ENCODE peak calls at places on chromosomes 11 and 22, in six cellular contexts. One of them, this sample, is unnamed. For H3K4me1, the result is how much of the 10 kb centered on the place peaks cover.

GRCh38 chr22:35697142-35697541 is 20.5 kb upstream of the APOL5 start:
- DNase-seq in MM.1S: no peak
- DNase-seq in psoas muscle: no peak
- DNase-seq in esophagus muscularis mucosa: no peak
- DNase-seq in CD8-positive, alpha-beta T cell: no peak
- DNase-seq in GM23338: no peak
- DNase-seq in this sample: no peak

GRCh38 chr11:71558996-71559395 is 6.4 kb upstream of the KRTAP5-10 start:
- DNase-seq in CD8-positive, alpha-beta T cell: no peak
- DNase-seq in psoas muscle: no peak
- DNase-seq in esophagus muscularis mucosa: no peak
- DNase-seq in MM.1S: no peak
- DNase-seq in GM23338: no peak
- DNase-seq in this sample: no peak

GRCh38 chr11:17579451-17579850 is 32.4 kb downstream of the OTOG start:
- DNase-seq in CD8-positive, alpha-beta T cell: no peak
- DNase-seq in GM23338: no peak
- DNase-seq in psoas muscle: no peak
- DNase-seq in MM.1S: no peak
- DNase-seq in esophagus muscularis mucosa: no peak
- DNase-seq in this sample: no peak

GRCh38 chr11:86551286-86551685 is 121.1 kb downstream of the ME3 start:
- DNase-seq in psoas muscle: no peak
- DNase-seq in CD8-positive, alpha-beta T cell: no peak
- DNase-seq in GM23338: no peak
- DNase-seq in MM.1S: peak
- DNase-seq in esophagus muscularis mucosa: no peak
- DNase-seq in this sample: peak

GRCh38 chr11:83827520-83827919 is 541.4 kb upstream of the CCDC90B start:
- DNase-seq in esophagus muscularis mucosa: no peak
- DNase-seq in psoas muscle: no peak
- DNase-seq in CD8-positive, alpha-beta T cell: no peak
- DNase-seq in MM.1S: no peak
- DNase-seq in GM23338: no peak
- DNase-seq in this sample: no peak

GRCh38 chr11:34633640-34633989 is 12.7 kb downstream of the EHF start:
- DNase-seq in MM.1S: no peak
- DNase-seq in psoas muscle: no peak
- DNase-seq in CD8-positive, alpha-beta T cell: no peak
- DNase-seq in esophagus muscularis mucosa: no peak
- DNase-seq in GM23338: no peak
- DNase-seq in this sample: no peak

GRCh38 chr11:110720646-110721283 is 8.5 kb upstream of the ARHGAP20 start:
- DNase-seq in psoas muscle: no peak
- DNase-seq in GM23338: no peak
- DNase-seq in CD8-positive, alpha-beta T cell: no peak
- DNase-seq in MM.1S: no peak
- DNase-seq in esophagus muscularis mucosa: no peak
- DNase-seq in this sample: no peak

GRCh38 chr11:84691830-84692229 is 935.3 kb downstream of the DLG2 start:
- DNase-seq in MM.1S: no peak
- DNase-seq in psoas muscle: no peak
- DNase-seq in esophagus muscularis mucosa: no peak
- DNase-seq in GM23338: peak
- DNase-seq in CD8-positive, alpha-beta T cell: no peak
- DNase-seq in this sample: no peak

GRCh38 chr11:2795491-2795991 is 90.0 kb downstream of the CDKN1C start:
- DNase-seq in MM.1S: no peak
- DNase-seq in psoas muscle: peak
- DNase-seq in CD8-positive, alpha-beta T cell: no peak
- DNase-seq in esophagus muscularis mucosa: no peak
- DNase-seq in GM23338: no peak
- DNase-seq in this sample: peak

GRCh38 chr11:63906087-63906486 is 10.9 kb downstream of the RCOR2 start:
- DNase-seq in MM.1S: no peak
- DNase-seq in CD8-positive, alpha-beta T cell: no peak
- DNase-seq in psoas muscle: no peak
- DNase-seq in esophagus muscularis mucosa: no peak
- DNase-seq in GM23338: no peak
- DNase-seq in this sample: no peak

GRCh38 chr11:69437876-69438205 is 43.6 kb upstream of the LINC01488 start:
- DNase-seq in esophagus muscularis mucosa: no peak
- DNase-seq in psoas muscle: peak
- DNase-seq in GM23338: no peak
- DNase-seq in MM.1S: no peak
- DNase-seq in CD8-positive, alpha-beta T cell: no peak
- DNase-seq in this sample: no peak

GRCh38 chr11:10708131-10708530 is 14.6 kb upstream of the IRAG1 start:
- DNase-seq in esophagus muscularis mucosa: no peak
- DNase-seq in psoas muscle: no peak
- DNase-seq in GM23338: no peak
- DNase-seq in MM.1S: no peak
- DNase-seq in CD8-positive, alpha-beta T cell: no peak
- DNase-seq in this sample: no peak

GRCh38 chr11:20127671-20128527 is 32.4 kb downstream of the DBX1 start:
- DNase-seq in MM.1S: peak
- DNase-seq in esophagus muscularis mucosa: no peak
- DNase-seq in CD8-positive, alpha-beta T cell: peak
- DNase-seq in GM23338: peak
- DNase-seq in psoas muscle: peak
- DNase-seq in this sample: peak

GRCh38 chr11:20137637-20138036 is 22.6 kb downstream of the DBX1 start:
- DNase-seq in MM.1S: no peak
- DNase-seq in CD8-positive, alpha-beta T cell: no peak
- DNase-seq in GM23338: no peak
- DNase-seq in esophagus muscularis mucosa: no peak
- DNase-seq in psoas muscle: no peak
- DNase-seq in this sample: no peak

GRCh38 chr11:20134991-20135736 is 25.1 kb downstream of the DBX1 start:
- DNase-seq in MM.1S: no peak
- DNase-seq in esophagus muscularis mucosa: no peak
- DNase-seq in psoas muscle: no peak
- DNase-seq in GM23338: no peak
- DNase-seq in CD8-positive, alpha-beta T cell: no peak
- DNase-seq in this sample: no peak

GRCh38 chr11:20131744-20132666 is 28.3 kb downstream of the DBX1 start:
- DNase-seq in GM23338: peak
- DNase-seq in psoas muscle: peak
- DNase-seq in esophagus muscularis mucosa: no peak
- DNase-seq in CD8-positive, alpha-beta T cell: peak
- DNase-seq in MM.1S: peak
- DNase-seq in this sample: peak

GRCh38 chr11:20132667-20133039 is 27.6 kb downstream of the DBX1 start:
- DNase-seq in GM23338: no peak
- DNase-seq in CD8-positive, alpha-beta T cell: no peak
- DNase-seq in psoas muscle: no peak
- DNase-seq in MM.1S: no peak
- DNase-seq in esophagus muscularis mucosa: no peak
- DNase-seq in this sample: no peak
- TF ChIP-seq CTCF in GM23338: no peak
- TF ChIP-seq CTCF in CD8-positive, alpha-beta T cell: no peak
- TF ChIP-seq CTCF in psoas muscle: no peak
- TF ChIP-seq CTCF in MM.1S: no peak
- TF ChIP-seq CTCF in esophagus muscularis mucosa: no peak
- TF ChIP-seq CTCF in this sample: no peak

DNA sequence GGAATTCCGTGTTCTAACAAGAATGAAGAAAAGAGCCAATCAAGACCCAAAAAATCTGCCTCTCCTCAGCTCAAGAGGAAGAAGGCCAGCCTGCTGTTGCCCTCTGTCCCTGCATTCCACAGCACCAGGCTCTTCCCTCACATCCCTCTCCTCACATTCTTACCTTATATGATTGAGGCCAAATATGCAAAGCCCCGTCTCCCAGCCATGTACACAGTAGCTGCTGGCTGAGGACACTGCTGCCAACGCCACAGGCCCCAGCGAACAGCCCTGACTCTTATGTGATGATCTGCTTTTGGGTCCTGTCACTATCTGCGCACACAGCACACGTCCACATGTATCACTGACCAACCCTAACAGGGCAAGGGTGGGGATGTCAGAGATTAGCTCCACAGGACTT is 60.2 kb downstream of the MICAL3 start:
- DNase-seq in esophagus muscularis mucosa: no peak
- DNase-seq in psoas muscle: no peak
- DNase-seq in CD8-positive, alpha-beta T cell: no peak
- DNase-seq in GM23338: no peak
- DNase-seq in MM.1S: no peak
- DNase-seq in this sample: no peak
- H3K27ac ChIP-seq in esophagus muscularis mucosa: peak
- H3K27ac ChIP-seq in psoas muscle: no peak
- H3K27ac ChIP-seq in CD8-positive, alpha-beta T cell: no peak
- H3K27ac ChIP-seq in GM23338: peak
- H3K27ac ChIP-seq in MM.1S: no peak
- H3K27ac ChIP-seq in this sample: peak

GRCh38 chr11:19725379-19726079 is 12.9 kb downstream of the NAV2 start:
- DNase-seq in GM23338: peak
- DNase-seq in esophagus muscularis mucosa: no peak
- DNase-seq in MM.1S: no peak
- DNase-seq in psoas muscle: no peak
- DNase-seq in CD8-positive, alpha-beta T cell: no peak
- DNase-seq in this sample: no peak
- H3K4me1 ChIP-seq in GM23338: under half
- H3K4me1 ChIP-seq in esophagus muscularis mucosa: half or more
- H3K4me1 ChIP-seq in MM.1S: under half
- H3K4me1 ChIP-seq in psoas muscle: under half
- H3K4me1 ChIP-seq in CD8-positive, alpha-beta T cell: under half
- H3K4me1 ChIP-seq in this sample: under half

DNA sequence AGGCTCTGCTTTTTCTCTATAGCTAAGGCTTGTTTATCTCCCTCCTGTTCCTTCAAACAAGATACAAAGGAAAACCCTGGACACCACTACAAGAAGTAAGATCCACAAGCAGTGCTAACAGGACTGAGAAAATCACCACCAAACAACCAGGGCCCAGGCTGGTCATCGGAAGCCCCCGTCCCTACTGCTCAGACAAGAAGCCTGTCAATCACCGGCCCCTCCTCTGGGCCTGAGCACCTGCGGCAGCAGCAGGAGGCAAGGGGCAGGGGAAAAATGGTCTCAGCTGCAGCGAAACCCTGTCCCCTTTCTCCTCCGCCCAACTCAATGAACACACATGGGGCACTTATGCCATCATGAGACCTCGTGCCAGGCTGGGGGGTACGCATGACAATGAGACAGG is 155.2 kb downstream of the CEP164 start:
- DNase-seq in psoas muscle: no peak
- DNase-seq in GM23338: no peak
- DNase-seq in MM.1S: no peak
- DNase-seq in esophagus muscularis mucosa: no peak
- DNase-seq in CD8-positive, alpha-beta T cell: no peak
- DNase-seq in this sample: no peak
- TF ChIP-seq CTCF in psoas muscle: no peak
- TF ChIP-seq CTCF in GM23338: no peak
- TF ChIP-seq CTCF in MM.1S: no peak
- TF ChIP-seq CTCF in esophagus muscularis mucosa: no peak
- TF ChIP-seq CTCF in CD8-positive, alpha-beta T cell: no peak
- TF ChIP-seq CTCF in this sample: no peak

GRCh38 chr11:124646148-124646547 is 23.5 kb downstream of the TBRG1 start:
- DNase-seq in GM23338: no peak
- DNase-seq in esophagus muscularis mucosa: no peak
- DNase-seq in MM.1S: no peak
- DNase-seq in psoas muscle: no peak
- DNase-seq in CD8-positive, alpha-beta T cell: no peak
- DNase-seq in this sample: no peak

GRCh38 chr11:124643605-124644425 is 21.2 kb downstream of the TBRG1 start:
- DNase-seq in MM.1S: no peak
- DNase-seq in psoas muscle: no peak
- DNase-seq in esophagus muscularis mucosa: no peak
- DNase-seq in CD8-positive, alpha-beta T cell: no peak
- DNase-seq in GM23338: no peak
- DNase-seq in this sample: no peak

GRCh38 chr11:124643042-124643604 is 20.5 kb downstream of the TBRG1 start:
- DNase-seq in esophagus muscularis mucosa: no peak
- DNase-seq in CD8-positive, alpha-beta T cell: no peak
- DNase-seq in GM23338: no peak
- DNase-seq in MM.1S: no peak
- DNase-seq in psoas muscle: no peak
- DNase-seq in this sample: no peak

GRCh38 chr11:124642628-124643027 is 20.0 kb downstream of the TBRG1 start:
- DNase-seq in esophagus muscularis mucosa: no peak
- DNase-seq in GM23338: no peak
- DNase-seq in psoas muscle: no peak
- DNase-seq in CD8-positive, alpha-beta T cell: no peak
- DNase-seq in MM.1S: no peak
- DNase-seq in this sample: no peak

DNA sequence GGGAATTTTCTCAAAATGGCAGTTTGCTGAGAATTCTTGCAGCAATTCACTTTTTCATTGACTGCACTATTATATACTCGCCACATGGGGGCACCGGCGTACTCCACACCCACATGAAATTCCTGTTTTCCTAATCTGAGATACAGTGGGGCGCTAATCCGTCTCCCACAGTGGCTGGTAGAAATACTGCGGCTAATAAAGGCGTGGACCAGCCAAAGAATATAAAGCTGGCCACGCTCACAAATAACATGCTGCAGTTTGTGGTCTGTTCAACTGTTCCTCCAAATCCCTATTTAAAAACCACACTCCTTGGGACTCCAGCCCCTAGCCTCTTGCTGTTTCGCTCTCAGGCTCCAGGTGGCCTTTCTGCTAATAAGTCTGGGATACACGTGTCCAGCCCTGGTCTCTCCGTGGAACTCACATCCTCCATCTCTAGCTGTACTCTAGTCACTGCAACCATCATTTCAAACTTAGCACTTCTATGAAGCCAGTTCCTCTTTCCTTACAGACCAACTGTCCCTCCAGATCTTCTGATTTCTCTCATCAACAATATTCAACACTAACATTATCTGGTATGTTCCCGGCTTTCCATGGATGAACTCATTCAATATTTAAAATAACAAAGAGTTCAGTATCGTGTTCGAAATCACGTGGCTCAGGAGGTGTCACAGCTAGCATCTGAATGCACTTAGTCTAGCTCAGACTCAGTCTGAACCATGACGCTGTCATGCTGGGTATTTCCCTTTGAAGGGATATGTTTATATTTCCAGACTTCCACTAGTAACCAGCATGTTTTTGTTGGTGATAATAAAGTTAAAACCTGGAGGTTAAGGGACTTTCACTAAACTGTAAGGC is 22.0 kb downstream of the TBRG1 start:
- DNase-seq in esophagus muscularis mucosa: no peak
- DNase-seq in GM23338: peak
- DNase-seq in MM.1S: peak
- DNase-seq in psoas muscle: peak
- DNase-seq in CD8-positive, alpha-beta T cell: peak
- DNase-seq in this sample: peak
- H3K27ac ChIP-seq in esophagus muscularis mucosa: no peak
- H3K27ac ChIP-seq in GM23338: no peak
- H3K27ac ChIP-seq in MM.1S: no peak
- H3K27ac ChIP-seq in psoas muscle: no peak
- H3K27ac ChIP-seq in CD8-positive, alpha-beta T cell: no peak
- H3K27ac ChIP-seq in this sample: no peak

DNA sequence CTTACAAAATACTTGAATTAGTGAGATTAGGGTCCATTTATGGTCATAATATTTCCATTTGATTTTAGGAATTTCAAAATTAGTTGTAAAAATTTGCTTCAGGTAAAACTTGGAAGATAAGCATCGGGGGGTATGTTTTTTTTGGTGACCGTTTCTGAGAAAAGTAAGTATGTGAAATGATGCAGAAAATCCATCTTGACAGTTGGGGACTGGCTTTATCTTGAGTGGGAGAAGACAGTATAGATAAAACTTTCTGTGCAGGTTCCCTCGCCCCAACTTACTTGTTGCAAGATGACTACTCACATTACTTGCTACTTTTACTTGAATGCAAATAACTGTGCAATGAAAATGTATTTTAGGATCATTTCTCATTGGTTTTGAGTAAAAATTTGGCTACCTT is 49.5 kb downstream of the DNAJC24 start:
- DNase-seq in MM.1S: no peak
- DNase-seq in GM23338: no peak
- DNase-seq in CD8-positive, alpha-beta T cell: no peak
- DNase-seq in esophagus muscularis mucosa: no peak
- DNase-seq in psoas muscle: no peak
- DNase-seq in this sample: no peak
- H3K4me1 ChIP-seq in MM.1S: under half
- H3K4me1 ChIP-seq in GM23338: half or more
- H3K4me1 ChIP-seq in CD8-positive, alpha-beta T cell: under half
- H3K4me1 ChIP-seq in esophagus muscularis mucosa: under half
- H3K4me1 ChIP-seq in psoas muscle: under half
- H3K4me1 ChIP-seq in this sample: under half

This sample was measured in heart right ventricle.